ENCODE peak calls at places on chromosomes 1 and 21, in seven cellular contexts. One of them, this sample, is unnamed.

GRCh38 chr1:245306020-245306419 is 151.2 kb downstream of the KIF26B start:
- DNase-seq in NCI-H1105: no peak
- DNase-seq in SK-N-SH: no peak
- DNase-seq in choroid plexus epithelial cell: no peak
- DNase-seq in NCI-H1694: no peak
- DNase-seq in right lobe of liver: no peak
- DNase-seq in Right ventricle myocardium superior: no peak
- DNase-seq in this sample: no peak

GRCh38 chr1:28282426-28283407 is 23.4 kb downstream of the SESN2 start:
- DNase-seq in NCI-H1105: no peak
- DNase-seq in SK-N-SH: no peak
- DNase-seq in choroid plexus epithelial cell: no peak
- DNase-seq in NCI-H1694: no peak
- DNase-seq in right lobe of liver: peak
- DNase-seq in Right ventricle myocardium superior: no peak
- DNase-seq in this sample: no peak

GRCh38 chr1:150558761-150559626 is 9.8 kb downstream of the ADAMTSL4 start:
- DNase-seq in NCI-H1105: no peak
- DNase-seq in SK-N-SH: no peak
- DNase-seq in choroid plexus epithelial cell: no peak
- DNase-seq in NCI-H1694: no peak
- DNase-seq in right lobe of liver: peak
- DNase-seq in Right ventricle myocardium superior: peak
- DNase-seq in this sample: no peak

GRCh38 chr1:181021811-181022434 is 747 bp downstream of the STX6 start:
- DNase-seq in NCI-H1105: peak
- DNase-seq in SK-N-SH: peak
- DNase-seq in choroid plexus epithelial cell: peak
- DNase-seq in NCI-H1694: no peak
- DNase-seq in right lobe of liver: peak
- DNase-seq in Right ventricle myocardium superior: peak
- DNase-seq in this sample: peak

GRCh38 chr1:164602142-164602429 is 43.1 kb downstream of the PBX1 start:
- DNase-seq in NCI-H1105: peak
- DNase-seq in SK-N-SH: no peak
- DNase-seq in choroid plexus epithelial cell: no peak
- DNase-seq in NCI-H1694: no peak
- DNase-seq in right lobe of liver: no peak
- DNase-seq in Right ventricle myocardium superior: no peak
- DNase-seq in this sample: peak

GRCh38 chr21:38925923-38926322 is 120.2 kb downstream of the ETS2 start:
- DNase-seq in NCI-H1105: no peak
- DNase-seq in SK-N-SH: no peak
- DNase-seq in choroid plexus epithelial cell: peak
- DNase-seq in NCI-H1694: no peak
- DNase-seq in right lobe of liver: no peak
- DNase-seq in Right ventricle myocardium superior: peak
- DNase-seq in this sample: no peak

GRCh38 chr1:20355828-20356735 is 65.4 kb downstream of the VWA5B1 start:
- DNase-seq in NCI-H1105: no peak
- DNase-seq in SK-N-SH: no peak
- DNase-seq in choroid plexus epithelial cell: no peak
- DNase-seq in NCI-H1694: no peak
- DNase-seq in right lobe of liver: no peak
- DNase-seq in Right ventricle myocardium superior: no peak
- DNase-seq in this sample: no peak

GRCh38 chr1:145891143-145891542 is 5.5 kb upstream of the ANKRD35 start:
- DNase-seq in NCI-H1105: no peak
- DNase-seq in SK-N-SH: no peak
- DNase-seq in choroid plexus epithelial cell: peak
- DNase-seq in NCI-H1694: no peak
- DNase-seq in right lobe of liver: no peak
- DNase-seq in Right ventricle myocardium superior: no peak
- DNase-seq in this sample: peak

GRCh38 chr1:56526571-56527174 is 52.7 kb downstream of the PLPP3 start:
- DNase-seq in NCI-H1105: no peak
- DNase-seq in SK-N-SH: no peak
- DNase-seq in choroid plexus epithelial cell: no peak
- DNase-seq in NCI-H1694: no peak
- DNase-seq in right lobe of liver: no peak
- DNase-seq in Right ventricle myocardium superior: no peak
- DNase-seq in this sample: no peak

GRCh38 chr1:236284291-236284711 is 2.5 kb upstream of the ERO1B start:
- DNase-seq in NCI-H1105: no peak
- DNase-seq in SK-N-SH: no peak
- DNase-seq in choroid plexus epithelial cell: no peak
- DNase-seq in NCI-H1694: no peak
- DNase-seq in right lobe of liver: no peak
- DNase-seq in Right ventricle myocardium superior: no peak
- DNase-seq in this sample: no peak

GRCh38 chr1:27554293-27554692 is 49.7 kb downstream of the AHDC1 start:
- DNase-seq in NCI-H1105: no peak
- DNase-seq in SK-N-SH: no peak
- DNase-seq in choroid plexus epithelial cell: no peak
- DNase-seq in NCI-H1694: no peak
- DNase-seq in right lobe of liver: no peak
- DNase-seq in Right ventricle myocardium superior: no peak
- DNase-seq in this sample: no peak

GRCh38 chr21:38301321-38302214 is 44.8 kb downstream of the KCNJ15 start:
- DNase-seq in NCI-H1105: no peak
- DNase-seq in SK-N-SH: no peak
- DNase-seq in choroid plexus epithelial cell: no peak
- DNase-seq in NCI-H1694: no peak
- DNase-seq in right lobe of liver: no peak
- DNase-seq in Right ventricle myocardium superior: no peak
- DNase-seq in this sample: no peak

GRCh38 chr1:205456383-205456867 is 580 bp upstream of the BLACAT1 start:
- DNase-seq in NCI-H1105: no peak
- DNase-seq in SK-N-SH: peak
- DNase-seq in choroid plexus epithelial cell: no peak
- DNase-seq in NCI-H1694: no peak
- DNase-seq in right lobe of liver: no peak
- DNase-seq in Right ventricle myocardium superior: no peak
- DNase-seq in this sample: peak

GRCh38 chr1:32122141-32122540 is 14.3 kb downstream of the KPNA6 start:
- DNase-seq in NCI-H1105: no peak
- DNase-seq in SK-N-SH: no peak
- DNase-seq in choroid plexus epithelial cell: no peak
- DNase-seq in NCI-H1694: no peak
- DNase-seq in right lobe of liver: no peak
- DNase-seq in Right ventricle myocardium superior: no peak
- DNase-seq in this sample: no peak

GRCh38 chr1:244050835-244051444 is at the start of gene ZBTB18:
- DNase-seq in NCI-H1105: no peak
- DNase-seq in SK-N-SH: peak
- DNase-seq in choroid plexus epithelial cell: peak
- DNase-seq in NCI-H1694: peak
- DNase-seq in right lobe of liver: no peak
- DNase-seq in Right ventricle myocardium superior: peak
- DNase-seq in this sample: peak

GRCh38 chr1:156860113-156860638 is 489 bp upstream of the NTRK1 start:
- DNase-seq in NCI-H1105: peak
- DNase-seq in SK-N-SH: peak
- DNase-seq in choroid plexus epithelial cell: peak
- DNase-seq in NCI-H1694: no peak
- DNase-seq in right lobe of liver: no peak
- DNase-seq in Right ventricle myocardium superior: no peak
- DNase-seq in this sample: peak

GRCh38 chr1:35452086-35452485 is 105.1 kb downstream of the KIAA0319L start:
- DNase-seq in NCI-H1105: no peak
- DNase-seq in SK-N-SH: no peak
- DNase-seq in choroid plexus epithelial cell: peak
- DNase-seq in NCI-H1694: no peak
- DNase-seq in right lobe of liver: peak
- DNase-seq in Right ventricle myocardium superior: peak
- DNase-seq in this sample: no peak